ENCODE peak calls at places on chromosomes 12 and 14, in four cellular contexts. One of them, this sample, is unnamed.
A peak's percentile ranks its signal among the peaks of the same experiment; 100 is the strongest.

GRCh38 chr14:22472935-22473854 is 115.8 kb downstream of the DAD1 start:
- DNase-seq in sigmoid colon: no peak
- DNase-seq in GM06990: peak; percentile 48
- DNase-seq in adipocyte: peak; percentile 61
- DNase-seq in this sample: peak; percentile 33

GRCh38 chr14:104101086-104101621 is 15.7 kb downstream of the ASPG start:
- DNase-seq in GM06990: no peak
- DNase-seq in sigmoid colon: no peak
- DNase-seq in adipocyte: no peak
- DNase-seq in this sample: no peak

GRCh38 chr12:121182222-121182896 is 27.6 kb upstream of the P2RX4 start:
- DNase-seq in sigmoid colon: no peak
- DNase-seq in GM06990: no peak
- DNase-seq in adipocyte: no peak
- DNase-seq in this sample: no peak

GRCh38 chr14:88104710-88105109 is 99.8 kb downstream of the GPR65 start:
- DNase-seq in adipocyte: no peak
- DNase-seq in GM06990: no peak
- DNase-seq in sigmoid colon: no peak
- DNase-seq in this sample: no peak

GRCh38 chr12:105072888-105073488 is 11.3 kb downstream of the ALDH1L2 start:
- DNase-seq in sigmoid colon: no peak
- DNase-seq in adipocyte: no peak
- DNase-seq in GM06990: no peak
- DNase-seq in this sample: peak; percentile 65

GRCh38 chr12:39605501-39605900 is 14.1 kb downstream of the ABCD2 start:
- DNase-seq in adipocyte: no peak
- DNase-seq in sigmoid colon: no peak
- DNase-seq in GM06990: no peak
- DNase-seq in this sample: no peak

GRCh38 chr14:24094839-24095195 is 706 bp downstream of the PCK2 start:
- DNase-seq in sigmoid colon: no peak
- DNase-seq in GM06990: no peak
- DNase-seq in adipocyte: no peak
- DNase-seq in this sample: no peak

GRCh38 chr12:128976120-128976519 is 122.8 kb downstream of the GLT1D1 start:
- DNase-seq in adipocyte: peak; percentile 69
- DNase-seq in GM06990: no peak
- DNase-seq in sigmoid colon: no peak
- DNase-seq in this sample: no peak

GRCh38 chr12:94178886-94179285 is 30.5 kb downstream of the PLXNC1 start:
- DNase-seq in adipocyte: no peak
- DNase-seq in sigmoid colon: no peak
- DNase-seq in GM06990: no peak
- DNase-seq in this sample: no peak

GRCh38 chr14:21090194-21090939 is 8.1 kb downstream of the ZNF219 start:
- DNase-seq in adipocyte: peak; percentile 41
- DNase-seq in GM06990: no peak
- DNase-seq in sigmoid colon: no peak
- DNase-seq in this sample: no peak

GRCh38 chr14:28651148-28651547 is 115.4 kb upstream of the FOXG1 start:
- DNase-seq in sigmoid colon: no peak
- DNase-seq in adipocyte: peak; percentile 61
- DNase-seq in GM06990: no peak
- DNase-seq in this sample: no peak

GRCh38 chr14:22047105-22047504 is 373.5 kb upstream of the OR4E1 start:
- DNase-seq in sigmoid colon: no peak
- DNase-seq in adipocyte: no peak
- DNase-seq in GM06990: no peak
- DNase-seq in this sample: peak; percentile 64

GRCh38 chr12:104602901-104603300 is 146.2 kb downstream of the CHST11 start:
- DNase-seq in GM06990: no peak
- DNase-seq in adipocyte: no peak
- DNase-seq in sigmoid colon: no peak
- DNase-seq in this sample: no peak

GRCh38 chr12:21751517-21751916 is 23.0 kb downstream of the KCNJ8 start:
- DNase-seq in adipocyte: peak; percentile 35
- DNase-seq in sigmoid colon: no peak
- DNase-seq in GM06990: no peak
- DNase-seq in this sample: no peak
- H3K4me3 ChIP-seq in adipocyte: no peak overlapping the region
- H3K4me3 ChIP-seq in sigmoid colon: no peak overlapping the region
- H3K4me3 ChIP-seq in GM06990: no peak overlapping the region
- H3K4me3 ChIP-seq in this sample: no peak overlapping the region

GRCh38 chr14:64198021-64198420 is 96.2 kb downstream of the ESR2 start:
- DNase-seq in GM06990: no peak
- DNase-seq in adipocyte: no peak
- DNase-seq in sigmoid colon: no peak
- DNase-seq in this sample: no peak
- H3K4me3 ChIP-seq in GM06990: no peak overlapping the region
- H3K4me3 ChIP-seq in adipocyte: no peak overlapping the region
- H3K4me3 ChIP-seq in sigmoid colon: no peak overlapping the region
- H3K4me3 ChIP-seq in this sample: no peak overlapping the region

GRCh38 chr12:57454213-57454565 is 918 bp upstream of the INHBE start:
- DNase-seq in GM06990: no peak
- DNase-seq in adipocyte: no peak
- DNase-seq in sigmoid colon: no peak
- DNase-seq in this sample: no peak

GRCh38 chr12:57455374-57456144 is 452 bp downstream of the INHBE start:
- DNase-seq in GM06990: no peak
- DNase-seq in sigmoid colon: no peak
- DNase-seq in adipocyte: no peak
- DNase-seq in this sample: no peak

GRCh38 chr12:57452937-57453509 is 2.1 kb upstream of the INHBE start:
- DNase-seq in GM06990: no peak
- DNase-seq in sigmoid colon: peak; percentile 89
- DNase-seq in adipocyte: peak; percentile 92
- DNase-seq in this sample: peak; percentile 56

GRCh38 chr12:57456145-57456700 is 1.1 kb downstream of the INHBE start:
- DNase-seq in GM06990: no peak
- DNase-seq in adipocyte: peak; percentile 48
- DNase-seq in sigmoid colon: no peak
- DNase-seq in this sample: peak; percentile 75

DNA sequence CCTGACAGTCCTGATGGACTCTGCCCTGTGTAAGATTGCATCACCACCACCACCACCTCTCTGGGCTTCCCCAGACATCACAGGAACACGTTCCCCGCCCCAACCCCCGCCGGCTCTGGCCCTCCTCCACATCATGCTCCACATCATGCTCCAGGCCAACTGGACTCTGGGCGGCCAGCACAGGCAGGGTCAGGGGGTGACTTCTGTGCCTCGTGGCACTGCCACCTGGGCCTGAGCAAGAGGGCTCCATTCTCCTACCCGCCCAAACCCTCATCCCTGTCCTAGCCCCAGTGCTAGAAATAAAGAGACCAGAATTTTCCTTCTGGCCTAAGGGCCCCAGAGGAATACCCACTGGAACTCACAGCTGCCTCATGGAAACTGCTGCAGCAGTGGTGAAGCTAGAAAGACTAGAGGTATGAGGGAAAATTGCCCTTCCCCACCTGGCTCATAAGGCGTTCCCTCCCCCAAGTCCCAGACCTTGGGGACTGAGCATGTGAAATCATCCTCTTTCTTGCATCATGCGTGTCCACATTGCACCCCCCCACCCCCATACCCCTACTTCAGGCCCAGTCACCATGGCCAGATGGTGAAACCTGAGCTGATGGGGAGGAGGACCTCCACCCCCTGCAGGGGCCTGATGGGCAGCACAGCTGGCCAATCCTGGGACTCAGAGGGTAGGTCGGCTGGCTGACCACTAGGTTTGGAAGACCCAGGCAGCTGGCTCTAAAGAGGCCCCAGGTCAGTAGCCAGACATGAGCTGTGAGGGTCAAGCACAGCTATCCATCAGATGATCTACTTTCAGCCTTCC is at the start of gene INHBE:
- DNase-seq in sigmoid colon: no peak
- DNase-seq in adipocyte: peak; percentile 75
- DNase-seq in GM06990: no peak
- DNase-seq in this sample: no peak
- H3K4me3 ChIP-seq in sigmoid colon: no peak within 1 kb of the TSS
- H3K4me3 ChIP-seq in adipocyte: no peak within 1 kb of the TSS
- H3K4me3 ChIP-seq in GM06990: no peak within 1 kb of the TSS
- H3K4me3 ChIP-seq in this sample: peak within 1 kb of the TSS; percentile 62

GRCh38 chr12:25959069-25959961 is 833 bp downstream of the RASSF8 start:
- DNase-seq in adipocyte: peak; percentile 96
- DNase-seq in GM06990: peak; percentile 18
- DNase-seq in sigmoid colon: peak; percentile 86
- DNase-seq in this sample: peak; percentile 57
- H3K4me3 ChIP-seq in adipocyte: peak overlapping the region; percentile 95
- H3K4me3 ChIP-seq in GM06990: peak overlapping the region; percentile 55
- H3K4me3 ChIP-seq in sigmoid colon: peak overlapping the region; percentile 71
- H3K4me3 ChIP-seq in this sample: peak overlapping the region; percentile 91

GRCh38 chr14:68959035-68959434 is 20.1 kb downstream of the ACTN1 start:
- DNase-seq in GM06990: no peak
- DNase-seq in sigmoid colon: no peak
- DNase-seq in adipocyte: no peak
- DNase-seq in this sample: no peak

GRCh38 chr14:68957688-68958248 is 21.3 kb downstream of the ACTN1 start:
- DNase-seq in GM06990: no peak
- DNase-seq in sigmoid colon: no peak
- DNase-seq in adipocyte: no peak
- DNase-seq in this sample: no peak

GRCh38 chr14:68956728-68957127 is 22.4 kb downstream of the ACTN1 start:
- DNase-seq in adipocyte: peak; percentile 40
- DNase-seq in sigmoid colon: no peak
- DNase-seq in GM06990: no peak
- DNase-seq in this sample: no peak

GRCh38 chr14:68960123-68960522 is 19.0 kb downstream of the ACTN1 start:
- DNase-seq in GM06990: no peak
- DNase-seq in sigmoid colon: no peak
- DNase-seq in adipocyte: no peak
- DNase-seq in this sample: no peak

GRCh38 chr14:68958553-68958952 is 20.5 kb downstream of the ACTN1 start:
- DNase-seq in adipocyte: no peak
- DNase-seq in GM06990: no peak
- DNase-seq in sigmoid colon: no peak
- DNase-seq in this sample: no peak
- H3K4me3 ChIP-seq in adipocyte: no peak overlapping the region
- H3K4me3 ChIP-seq in GM06990: no peak overlapping the region
- H3K4me3 ChIP-seq in sigmoid colon: no peak overlapping the region
- H3K4me3 ChIP-seq in this sample: no peak overlapping the region